ENCODE peak calls at places on chromosomes 4 and X, in seven cellular contexts. F is central memory CD8-positive, alpha-beta T cell; V is germinal center; D is mucosa of descending colon; I is iris pigment epithelial cell; S is mesenteric fat pad; U is effector memory CD4-positive, alpha-beta T cell. M is an unnamed sample.

GRCh38 chrX:46268429-46268828 is 276.8 kb downstream of the ZNF674 start:
- DNase-seq in F (no peak), V (no peak), D (no peak), I (peak; percentile 52), S (no peak), U (no peak), M (peak; percentile 48)

GRCh38 chr4:86921608-86922252 is 13.1 kb upstream of the AFF1 start:
- DNase-seq in F (no peak), V (no peak), D (no peak), I (peak; percentile 62), S (no peak), U (no peak), M (no peak)

GRCh38 chrX:101668143-101668542 is 8.5 kb upstream of the ARMCX2 start:
- DNase-seq in F (no peak), V (no peak), D (no peak), I (no peak), S (no peak), U (no peak), M (no peak)

GRCh38 chr4:17013382-17014006 is 115.0 kb upstream of the LDB2 start:
- DNase-seq in F (no peak), V (no peak), D (no peak), I (peak; percentile 57), S (no peak), U (no peak), M (no peak)

GRCh38 chr4:6951880-6952381 is 42.3 kb downstream of the TBC1D14 start:
- DNase-seq in F (no peak), V (no peak), D (peak; percentile 23), I (no peak), S (no peak), U (no peak), M (no peak)

GRCh38 chr4:113639311-113639710 is 122.2 kb downstream of the CAMK2D start:
- DNase-seq in F (no peak), V (peak; percentile 33), D (peak; percentile 34), I (no peak), S (no peak), U (no peak), M (peak; percentile 32)

GRCh38 chrX:96372313-96373046 is 312.2 kb upstream of the DIAPH2 start:
- DNase-seq in F (no peak), V (no peak), D (no peak), I (peak; percentile 63), S (no peak), U (no peak), M (no peak)

GRCh38 chr4:98745372-98745771 is 87.0 kb upstream of the TSPAN5 start:
- DNase-seq in F (no peak), V (no peak), D (no peak), I (peak; percentile 53), S (no peak), U (no peak), M (no peak)

GRCh38 chr4:48350871-48351270 is 9.5 kb downstream of the SLAIN2 start:
- DNase-seq in F (no peak), V (no peak), D (no peak), I (no peak), S (no peak), U (no peak), M (no peak)

GRCh38 chr4:174318829-174319764 is 35.4 kb downstream of the CEP44 start:
- DNase-seq in F (no peak), V (peak; percentile 19), D (no peak), I (peak; percentile 34), S (no peak), U (no peak), M (no peak)

GRCh38 chr4:185307136-185307950 is 88.4 kb downstream of the LRP2BP start:
- DNase-seq in F (no peak), V (no peak), D (no peak), I (no peak), S (no peak), U (no peak), M (no peak)